ENCODE peak calls at places on chromosomes 13 and 19, in five cellular contexts. J, K, M, W and O are unnamed samples.

GRCh38 chr19:38850976-38851621 is 1.3 kb upstream of the HNRNPL start:
- DNase-seq in K (no peak), M (no peak), W (peak; percentile 69), J (no peak), O (peak; percentile 76)

GRCh38 chr19:15398501-15399233 is 19.1 kb upstream of the AKAP8 start:
- DNase-seq in W (no peak), J (no peak), K (no peak), M (no peak), O (no peak)

GRCh38 chr13:24688901-24689300 is 8.7 kb downstream of the ATP12A start:
- DNase-seq in M (no peak), J (no peak), W (no peak), K (no peak), O (no peak)

GRCh38 chr13:79336971-79337370 is 69.1 kb downstream of the RBM26 start:
- DNase-seq in J (no peak), K (no peak), M (no peak), W (no peak), O (no peak)

GRCh38 chr19:30089086-30089665 is 147.1 kb downstream of the URI1 start:
- DNase-seq in W (no peak), K (no peak), J (no peak), M (no peak), O (no peak)

GRCh38 chr13:113832631-113833030 is 31.2 kb downstream of the GAS6 start:
- DNase-seq in K (no peak), W (no peak), J (no peak), M (no peak), O (no peak)

GRCh38 chr13:30982911-30983310 is 50.5 kb downstream of the TEX26 start:
- DNase-seq in W (no peak), J (no peak), K (no peak), M (no peak), O (no peak)

GRCh38 chr13:81080911-81081454 is 740.1 kb upstream of the SPRY2 start:
- DNase-seq in W (no peak), M (no peak), J (no peak), K (no peak), O (no peak)

GRCh38 chr19:14686411-14686810 is 3.4 kb upstream of the ZNF333 start:
- DNase-seq in K (peak; percentile 14), W (no peak), J (no peak), M (peak; percentile 13), O (no peak)

DNA sequence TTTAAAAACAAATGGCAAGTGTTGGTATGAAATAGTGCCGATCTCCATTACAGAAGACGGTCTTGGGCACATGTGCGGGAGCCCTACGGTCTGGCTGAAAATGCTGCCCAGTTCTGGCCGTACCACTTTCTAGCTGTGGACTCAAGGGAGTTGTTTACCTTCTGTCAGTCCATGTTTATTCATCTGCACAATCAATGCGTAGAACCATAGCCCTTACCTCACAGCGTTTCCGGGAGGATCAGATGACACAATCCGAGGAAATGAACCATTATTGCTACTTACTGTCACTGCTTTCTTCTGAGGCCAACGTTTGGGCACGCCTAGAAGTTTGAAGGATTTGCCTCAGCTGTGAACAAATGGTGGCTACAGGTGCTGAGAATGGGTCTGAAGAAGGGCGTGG is 31.2 kb downstream of the GADD45B start:
- DNase-seq in W (no peak), M (peak; percentile 90), J (no peak), K (no peak), O (no peak)
- H4K91ac ChIP-seq in W (no peak overlapping the region), M (peak overlapping the region; percentile 3), J (no peak overlapping the region), K (no peak overlapping the region), O (no peak overlapping the region)

DNA sequence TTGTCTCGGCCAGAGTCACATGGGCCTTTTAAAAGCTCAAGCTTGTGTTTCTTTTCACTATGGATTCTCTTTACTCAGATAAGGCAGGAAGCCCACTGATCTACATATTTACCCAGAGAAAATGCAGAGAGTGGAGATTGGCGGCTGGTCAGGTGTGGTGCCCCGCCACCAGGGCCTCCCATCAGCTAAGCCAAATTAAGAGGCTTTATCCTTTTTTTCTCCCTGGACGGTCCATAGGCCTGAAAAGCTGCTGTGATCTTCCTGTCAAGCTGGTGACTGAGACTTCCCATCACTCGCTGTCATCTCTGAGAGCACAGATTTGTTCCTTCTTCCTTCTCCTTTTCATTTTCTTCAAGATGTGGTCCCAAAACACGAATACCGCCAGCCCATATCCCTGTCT is 1.9 kb downstream of the SAFB start:
- DNase-seq in W (no peak), K (no peak), M (no peak), J (no peak), O (no peak)
- H2BK12ac ChIP-seq in W (no peak overlapping the region), K (no peak overlapping the region), M (no peak overlapping the region), J (no peak overlapping the region), O (no peak overlapping the region)

DNA sequence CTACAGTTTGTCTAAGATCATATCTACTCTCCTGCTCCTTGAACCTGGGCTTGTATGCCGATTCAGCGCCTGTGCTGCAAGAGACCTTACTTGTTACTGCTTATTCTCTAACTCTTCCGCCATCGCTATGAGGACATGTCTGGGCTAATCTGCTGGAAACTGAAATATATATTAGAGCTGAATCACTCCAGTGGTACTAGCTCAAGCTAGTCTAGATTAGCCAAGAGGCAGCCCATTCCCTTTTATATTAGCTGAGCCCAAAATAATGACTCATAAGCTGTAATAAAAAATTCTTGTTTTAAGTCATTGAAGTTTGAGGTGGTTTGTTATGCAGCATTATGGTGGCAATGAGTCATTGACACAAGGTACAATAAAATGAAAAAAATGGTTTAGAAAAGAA is 52.8 kb downstream of the SLC6A16 start:
- DNase-seq in W (no peak), K (no peak), M (no peak), J (no peak), O (no peak)
- H3K9ac ChIP-seq in W (no peak overlapping the region), K (no peak overlapping the region), M (no peak overlapping the region), J (no peak overlapping the region), O (no peak overlapping the region)

GRCh38 chr13:33284916-33285315 is 639 bp downstream of the STARD13 start:
- DNase-seq in K (peak; percentile 65), W (no peak), J (no peak), M (peak; percentile 56), O (no peak)

GRCh38 chr13:33285420-33286124 is at the start of gene STARD13:
- DNase-seq in K (peak; percentile 98), M (peak; percentile 98), W (peak; percentile 89), J (peak; percentile 95), O (peak; percentile 78)

GRCh38 chr13:33281951-33282595 is 3.5 kb downstream of the STARD13 start:
- DNase-seq in M (peak; percentile 78), J (no peak), K (no peak), W (no peak), O (no peak)

GRCh38 chr13:33284016-33284415 is 1.5 kb downstream of the STARD13 start:
- DNase-seq in W (no peak), K (peak; percentile 11), M (no peak), J (no peak), O (no peak)

GRCh38 chr13:33283195-33283910 is 2.2 kb downstream of the STARD13 start:
- DNase-seq in M (no peak), J (no peak), K (peak; percentile 25), W (no peak), O (no peak)
- H4K91ac ChIP-seq in M (no peak overlapping the region), J (no peak overlapping the region), K (no peak overlapping the region), W (no peak overlapping the region), O (no peak overlapping the region)

GRCh38 chr19:8902520-8902919 is 70.3 kb downstream of the MBD3L1 start:
- DNase-seq in W (no peak), J (no peak), K (no peak), M (no peak), O (no peak)

GRCh38 chr19:8910775-8911414 is 78.7 kb downstream of the MBD3L1 start:
- DNase-seq in M (no peak), J (no peak), K (no peak), W (no peak), O (no peak)

GRCh38 chr19:8904597-8904996 is 72.4 kb downstream of the MBD3L1 start:
- DNase-seq in J (no peak), W (no peak), M (no peak), K (no peak), O (no peak)

GRCh38 chr19:8905342-8905741 is 73.2 kb downstream of the MBD3L1 start:
- DNase-seq in W (no peak), M (no peak), J (no peak), K (no peak), O (no peak)

GRCh38 chr19:8908066-8908465 is 75.9 kb downstream of the MBD3L1 start:
- DNase-seq in J (no peak), K (no peak), M (no peak), W (no peak), O (no peak)
- H2BK12ac ChIP-seq in J (no peak overlapping the region), K (no peak overlapping the region), M (no peak overlapping the region), W (no peak overlapping the region), O (no peak overlapping the region)

GRCh38 chr19:36257512-36257876 is 42.6 kb downstream of the ZNF146 start:
- DNase-seq in J (no peak), M (no peak), K (peak; percentile 32), W (peak; percentile 79), O (no peak)
- H3K9ac ChIP-seq in J (peak overlapping the region; percentile 56), M (peak overlapping the region; percentile 77), K (no peak overlapping the region), W (no peak overlapping the region), O (peak overlapping the region; percentile 30)

GRCh38 chr19:17075860-17076538 is 422 bp downstream of the MYO9B start:
- DNase-seq in M (peak; percentile 51), K (no peak), W (peak; percentile 73), J (no peak), O (no peak)
- H4K91ac ChIP-seq in M (peak overlapping the region; percentile 85), K (peak overlapping the region; percentile 87), W (peak overlapping the region; percentile 6), J (no peak overlapping the region), O (no peak overlapping the region)

DNA sequence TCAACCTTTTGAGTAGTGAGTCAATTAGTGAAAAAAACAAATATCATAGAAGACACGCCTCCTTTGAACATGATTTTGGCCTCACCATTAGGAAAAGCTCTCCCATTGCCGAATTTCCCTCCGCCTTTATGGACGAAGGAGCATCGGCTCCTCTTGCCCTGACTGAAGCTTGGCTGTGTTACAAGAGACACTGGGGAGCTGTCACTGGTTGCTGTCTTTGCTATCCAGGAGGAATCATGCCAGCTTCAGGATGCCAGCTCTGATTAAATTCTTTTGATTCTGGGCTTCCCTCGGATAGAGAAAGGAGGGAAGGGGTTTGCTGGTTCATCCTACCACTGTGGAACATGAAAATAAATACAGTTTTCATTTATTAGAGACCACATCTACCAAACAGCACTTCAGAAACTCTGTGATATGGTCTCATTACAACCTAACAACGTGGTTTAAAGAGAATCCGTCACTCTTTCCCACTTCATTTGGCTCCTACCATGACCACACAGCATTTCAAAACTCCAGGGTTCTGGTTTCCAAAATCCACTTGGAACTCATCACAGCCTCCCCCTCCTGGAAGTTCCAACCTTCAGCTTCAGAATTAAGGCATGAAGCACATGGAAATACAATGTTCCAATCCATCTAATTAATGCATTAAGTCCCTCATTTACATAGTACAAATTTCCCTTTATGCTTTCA is 446.1 kb downstream of the EFNB2 start:
- DNase-seq in K (no peak), M (no peak), J (no peak), W (no peak), O (no peak)
- H2BK12ac ChIP-seq in K (no peak overlapping the region), M (no peak overlapping the region), J (no peak overlapping the region), W (no peak overlapping the region), O (no peak overlapping the region)

GRCh38 chr13:44352671-44353070 is 21.0 kb upstream of the SERP2 start:
- DNase-seq in K (no peak), J (no peak), W (no peak), M (no peak), O (no peak)

GRCh38 chr13:44351505-44351854 is 22.1 kb upstream of the SERP2 start:
- DNase-seq in J (no peak), M (no peak), W (no peak), K (peak; percentile 47), O (no peak)

GRCh38 chr13:44347905-44348304 is 25.7 kb upstream of the SERP2 start:
- DNase-seq in W (no peak), J (no peak), K (peak; percentile 39), M (peak; percentile 68), O (no peak)

GRCh38 chr13:44352202-44352601 is 21.4 kb upstream of the SERP2 start:
- DNase-seq in M (no peak), J (no peak), W (no peak), K (no peak), O (no peak)

GRCh38 chr13:44350775-44351504 is 22.7 kb upstream of the SERP2 start:
- DNase-seq in K (no peak), J (no peak), M (no peak), W (no peak), O (no peak)
- H3K9ac ChIP-seq in K (no peak overlapping the region), J (no peak overlapping the region), M (no peak overlapping the region), W (no peak overlapping the region), O (no peak overlapping the region)